ENCODE peak calls at places on chromosomes 3 and 15, in nine cellular contexts. A is tibial artery; T is mammary epithelial cell; D is psoas muscle; U is AG04450; R is dorsolateral prefrontal cortex; Q is CD8-positive, alpha-beta T cell; V is endodermal cell; L is body of pancreas. C is an unnamed sample. For H3K27me3, the result is how much of the 10 kb centered on the place peaks cover.

GRCh38 chr3:49500408-49501257 is 30.6 kb downstream of the DAG1 start:
- DNase-seq in A (peak), T (peak), D (peak), U (peak), R (no peak), Q (no peak), V (no peak), L (peak), C (no peak)

GRCh38 chr3:186790261-186790981 is 7.0 kb downstream of the EIF4A2 start:
- DNase-seq in A (no peak), T (peak), D (no peak), U (no peak), R (no peak), Q (no peak), V (peak), L (no peak), C (peak)

GRCh38 chr3:135239485-135239884 is 444.4 kb downstream of the EPHB1 start:
- DNase-seq in A (no peak), T (no peak), D (no peak), U (no peak), R (no peak), Q (no peak), V (peak), L (no peak), C (no peak)

GRCh38 chr3:194936091-194936490 is 250.4 kb downstream of the FAM43A start:
- DNase-seq in A (no peak), T (no peak), D (no peak), U (no peak), R (no peak), Q (no peak), V (no peak), L (no peak), C (no peak)

GRCh38 chr3:53823026-53823955 is 22.9 kb downstream of the CHDH start:
- DNase-seq in A (peak), T (no peak), D (no peak), U (no peak), R (no peak), Q (no peak), V (peak), L (no peak), C (peak)

GRCh38 chr15:57797145-57797544 is 90.6 kb downstream of the POLR2M start:
- DNase-seq in A (no peak), T (peak), D (no peak), U (no peak), R (no peak), Q (no peak), V (no peak), L (no peak), C (no peak)

GRCh38 chr3:179929091-179929529 is 107.6 kb downstream of the PEX5L start:
- DNase-seq in A (no peak), T (peak), D (peak), U (peak), R (peak), Q (peak), V (peak), L (peak), C (peak)

GRCh38 chr3:190585771-190586630 is 72.1 kb downstream of the IL1RAP start:
- DNase-seq in A (no peak), T (peak), D (no peak), U (peak), R (no peak), Q (no peak), V (peak), L (peak), C (peak)

GRCh38 chr3:178498866-178499265 is 37.4 kb upstream of the KCNMB2 start:
- DNase-seq in A (no peak), T (no peak), D (no peak), U (no peak), R (no peak), Q (no peak), V (no peak), L (no peak), C (no peak)

GRCh38 chr3:176587089-176587488 is 610.2 kb downstream of the TBL1XR1 start:
- DNase-seq in A (no peak), T (no peak), D (no peak), U (no peak), R (no peak), Q (no peak), V (no peak), L (no peak), C (no peak)

GRCh38 chr15:96331141-96331941 is 841 bp downstream of the NR2F2 start:
- DNase-seq in A (no peak), T (no peak), D (peak), U (no peak), R (no peak), Q (no peak), V (peak), L (peak), C (no peak)

GRCh38 chr15:67556964-67557570 is 14.6 kb downstream of the MAP2K5 start:
- DNase-seq in A (no peak), T (no peak), D (no peak), U (no peak), R (no peak), Q (no peak), V (no peak), L (no peak), C (no peak)

GRCh38 chr3:54654776-54655175 is 273.1 kb downstream of the LRTM1 start:
- DNase-seq in A (no peak), T (no peak), D (no peak), U (no peak), R (no peak), Q (no peak), V (no peak), L (no peak), C (no peak)

GRCh38 chr15:52349062-52349700 is 53.6 kb upstream of the MYO5C start:
- DNase-seq in A (no peak), T (peak), D (no peak), U (no peak), R (no peak), Q (no peak), V (no peak), L (no peak), C (no peak)

GRCh38 chr15:92599394-92599970 is 56.1 kb downstream of the FAM174B start:
- DNase-seq in A (no peak), T (no peak), D (no peak), U (peak), R (no peak), Q (no peak), V (no peak), L (no peak), C (no peak)

GRCh38 chr3:27859821-27860220 is 137.7 kb upstream of the EOMES start:
- DNase-seq in A (no peak), T (no peak), D (no peak), U (no peak), R (no peak), Q (no peak), V (no peak), L (peak), C (no peak)

GRCh38 chr3:141384157-141384556 is 15.9 kb downstream of the ZBTB38 start:
- DNase-seq in A (no peak), T (no peak), D (no peak), U (no peak), R (no peak), Q (no peak), V (no peak), L (no peak), C (no peak)

GRCh38 chr15:45375836-45376235 is 2.5 kb downstream of the GATM start:
- DNase-seq in A (no peak), T (no peak), D (no peak), U (no peak), R (no peak), Q (no peak), V (no peak), L (no peak), C (no peak)

GRCh38 chr15:45378149-45378912 is at the start of gene GATM:
- DNase-seq in A (peak), T (peak), D (peak), U (peak), R (peak), Q (peak), V (peak), L (peak), C (peak)

GRCh38 chr15:45376300-45376928 is 1.9 kb downstream of the GATM start:
- DNase-seq in A (no peak), T (no peak), D (no peak), U (no peak), R (no peak), Q (no peak), V (peak), L (no peak), C (no peak)

GRCh38 chr15:45377630-45378148 is 655 bp downstream of the GATM start:
- DNase-seq in A (peak), T (no peak), D (peak), U (no peak), R (peak), Q (no peak), V (peak), L (peak), C (peak)

GRCh38 chr15:45376967-45377629 is 1.2 kb downstream of the GATM start:
- DNase-seq in A (no peak), T (no peak), D (no peak), U (no peak), R (no peak), Q (no peak), V (no peak), L (no peak), C (no peak)
- H3K4me3 ChIP-seq in A (peak), T (no peak), D (peak), U (no peak), R (peak), Q (peak), V (peak), L (peak), C (peak)

GRCh38 chr15:45129651-45130129 is at the start of the genes DUOX1 and DUOXA1:
- DNase-seq in A (no peak), T (peak), D (peak), U (no peak), R (no peak), Q (peak), V (peak), L (no peak), C (peak)

GRCh38 chr15:45128971-45129639 is 574 bp downstream of the DUOXA1 start:
- DNase-seq in A (no peak), T (no peak), D (no peak), U (no peak), R (no peak), Q (no peak), V (peak), L (no peak), C (peak)

GRCh38 chr15:45132844-45133560 is 3.2 kb downstream of the DUOX1 start:
- DNase-seq in A (no peak), T (peak), D (no peak), U (no peak), R (no peak), Q (no peak), V (no peak), L (no peak), C (no peak)

GRCh38 chr15:45131510-45131909 is 1.7 kb downstream of the DUOX1 start:
- DNase-seq in A (no peak), T (no peak), D (no peak), U (no peak), R (no peak), Q (no peak), V (no peak), L (no peak), C (no peak)

DNA sequence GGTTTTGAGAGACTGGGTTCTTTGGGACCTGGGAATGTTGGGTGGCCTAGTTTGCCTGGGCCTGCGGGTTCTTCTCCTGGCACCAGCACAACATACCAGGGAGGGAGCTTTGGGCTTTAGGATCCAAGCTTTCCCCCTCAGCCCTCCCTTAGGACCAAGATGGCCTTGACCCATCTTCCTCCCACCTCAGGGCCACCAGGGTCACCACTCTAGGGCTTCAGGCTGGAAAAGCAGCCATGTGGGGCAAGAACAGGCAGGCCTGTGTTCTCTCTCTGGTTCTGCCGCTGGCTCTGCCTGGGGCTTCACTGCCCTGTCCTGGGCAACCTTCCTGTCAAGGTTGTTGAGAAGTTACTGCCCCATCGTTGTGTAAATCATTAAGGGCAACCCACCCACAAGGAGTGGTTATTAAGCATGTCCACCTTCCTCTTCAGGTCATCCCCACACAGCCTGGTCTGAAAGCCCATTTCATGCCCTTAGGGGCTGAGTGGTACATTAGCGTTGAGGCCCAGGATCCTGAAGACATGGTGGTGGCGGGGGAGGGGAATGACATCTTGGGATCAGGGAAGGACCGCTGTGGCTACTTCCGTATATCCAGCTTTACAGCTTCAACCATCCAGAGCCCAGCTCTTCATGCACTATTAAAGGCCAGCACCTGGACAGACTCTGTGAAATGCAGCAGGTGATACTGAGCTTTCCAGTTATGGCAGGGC is 652 bp downstream of the DUOX1 start:
- DNase-seq in A (no peak), T (no peak), D (no peak), U (no peak), R (no peak), Q (no peak), V (no peak), L (no peak), C (peak)
- H3K27me3 ChIP-seq in A (half or more), T (under half), D (under half), U (half or more), R (half or more), Q (under half), V (half or more), L (under half), C (half or more)

GRCh38 chr3:63625161-63625560 is 27.3 kb upstream of the SNTN start:
- DNase-seq in A (no peak), T (peak), D (no peak), U (peak), R (no peak), Q (no peak), V (no peak), L (peak), C (no peak)
- TF ChIP-seq CTCF in A (no peak), T (no peak), D (no peak), U (no peak), R (no peak), Q (no peak), V (no peak), L (no peak), C (no peak)

DNA sequence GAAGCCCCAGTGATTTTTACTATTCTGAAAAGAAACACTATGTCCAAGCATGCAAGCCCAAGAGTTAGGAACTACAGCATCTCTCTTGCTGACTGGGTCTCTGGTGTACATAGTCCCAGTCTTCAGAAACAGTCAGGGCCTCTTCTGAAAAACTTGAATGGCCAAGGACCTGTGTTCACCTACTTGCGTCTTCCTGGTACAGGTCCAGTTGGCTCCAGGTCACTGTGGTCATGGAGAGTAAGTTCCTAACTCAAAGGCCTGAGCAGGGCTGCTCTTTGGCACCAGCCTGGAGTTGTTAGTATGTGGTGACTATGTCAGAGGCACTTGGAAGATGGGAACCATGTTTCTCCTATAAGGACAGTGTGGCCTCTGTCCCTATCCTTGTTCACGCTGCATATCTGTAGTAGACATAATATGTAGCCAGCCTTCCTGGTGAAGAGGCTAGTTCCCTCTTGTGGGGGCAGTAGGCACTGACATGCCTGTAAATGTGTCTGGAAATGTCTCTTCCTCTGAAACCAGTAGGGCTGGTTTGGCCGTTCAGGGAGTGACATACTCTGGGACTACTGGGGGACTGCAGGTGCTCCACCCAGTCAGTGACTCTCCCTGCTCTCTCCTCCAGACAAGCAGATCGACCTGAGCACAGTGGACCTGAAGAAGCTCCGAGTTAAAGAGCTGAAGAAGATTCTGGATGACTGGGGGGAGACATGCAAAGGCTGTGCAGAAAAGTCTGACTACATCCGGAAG is 2.6 kb upstream of the RBM15B start:
- DNase-seq in A (peak), T (peak), D (no peak), U (no peak), R (no peak), Q (no peak), V (peak), L (peak), C (peak)
- H3K4me3 ChIP-seq in A (no peak), T (peak), D (no peak), U (no peak), R (no peak), Q (no peak), V (peak), L (no peak), C (no peak)

GRCh38 chr3:84961492-84962255 is 2.9 kb downstream of the CADM2 start:
- DNase-seq in A (no peak), T (no peak), D (no peak), U (no peak), R (no peak), Q (no peak), V (peak), L (no peak), C (no peak)
- H3K27me3 ChIP-seq in A (under half), T (under half), D (under half), U (under half), R (under half), Q (under half), V (under half), L (under half), C (under half)

DNA sequence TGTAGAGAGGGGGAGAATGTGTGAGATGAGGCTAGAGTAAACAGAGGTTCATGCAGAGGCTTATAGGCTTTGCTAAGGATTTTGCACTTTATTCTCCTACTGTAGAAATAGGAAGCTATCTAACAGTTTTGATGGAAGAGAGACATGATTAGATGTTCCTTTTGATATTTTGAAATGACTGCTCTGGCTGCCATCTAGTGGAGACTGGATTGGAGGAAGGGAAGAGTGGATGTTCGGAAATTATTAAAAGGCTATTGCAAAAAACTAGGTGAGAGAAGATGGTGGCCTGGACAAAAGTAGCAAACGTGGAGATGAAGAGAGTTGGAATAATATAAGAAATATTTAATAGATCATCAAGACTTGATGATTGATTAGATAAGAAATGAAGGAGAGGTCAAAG is 42.2 kb downstream of the SYN2 start:
- DNase-seq in A (no peak), T (no peak), D (no peak), U (no peak), R (no peak), Q (no peak), V (no peak), L (no peak), C (peak)
- TF ChIP-seq CTCF in A (no peak), T (no peak), D (no peak), U (peak), R (peak), Q (no peak), V (peak), L (no peak), C (peak)

GRCh38 chr3:97009427-97010019 is 195.1 kb downstream of the EPHA6 start:
- DNase-seq in A (no peak), T (no peak), D (no peak), U (no peak), R (no peak), Q (no peak), V (peak), L (no peak), C (peak)
- H3K4me3 ChIP-seq in A (no peak), T (no peak), D (no peak), U (no peak), R (no peak), Q (no peak), V (peak), L (no peak), C (no peak)

GRCh38 chr3:159356606-159357005 is 554.8 kb downstream of the MFSD1 start:
- DNase-seq in A (no peak), T (no peak), D (no peak), U (no peak), R (no peak), Q (no peak), V (no peak), L (no peak), C (no peak)
- H3K27me3 ChIP-seq in A (under half), T (under half), D (under half), U (under half), R (under half), Q (under half), V (under half), L (under half), C (under half)

DNA sequence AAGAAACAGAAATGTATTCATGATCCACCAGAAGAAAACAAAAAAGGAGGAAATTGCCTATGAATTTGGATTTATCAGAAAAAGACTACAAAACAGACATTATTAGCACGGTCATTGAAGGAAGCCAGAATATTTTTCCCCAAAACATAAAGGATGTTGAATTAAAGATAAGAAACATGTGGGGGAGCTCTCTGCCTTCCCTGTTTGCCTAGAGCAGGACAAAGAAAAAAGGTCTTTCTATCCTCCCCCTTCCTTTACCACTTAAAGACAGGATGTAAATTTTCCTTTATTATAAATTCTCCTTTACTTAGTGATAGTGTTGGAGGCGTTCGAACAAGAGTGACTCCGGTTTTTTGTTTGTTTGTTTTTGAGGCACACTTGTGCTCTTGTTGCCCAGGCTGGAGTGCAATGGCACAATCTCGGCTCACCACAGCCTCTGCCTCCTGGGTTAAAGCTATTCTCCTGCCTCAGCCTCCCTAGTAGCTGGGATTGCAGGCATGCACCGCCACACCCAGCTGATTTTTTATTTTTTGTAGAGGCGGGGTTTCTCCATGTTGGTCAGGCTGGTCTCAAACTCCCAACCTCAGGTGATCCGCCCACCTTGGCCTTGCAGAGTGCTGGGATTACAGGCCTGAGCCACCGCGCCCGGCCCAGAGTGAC is 14.9 kb upstream of the RPN1 start:
- DNase-seq in A (no peak), T (no peak), D (no peak), U (no peak), R (no peak), Q (no peak), V (no peak), L (no peak), C (no peak)
- TF ChIP-seq CTCF in A (no peak), T (no peak), D (no peak), U (no peak), R (no peak), Q (no peak), V (no peak), L (no peak), C (peak)

C was measured in GM23338.